ENCODE peak calls at places on chromosomes 12 and 14, in five cellular contexts. D, A, F, Q and M are unnamed samples.

GRCh38 chr14:26531894-26532293 is 65.9 kb downstream of the NOVA1 start:
- DNase-seq in Q (no peak), A (no peak), F (no peak), D (no peak), M (no peak)

GRCh38 chr14:69948311-69948710 is 69.1 kb downstream of the SMOC1 start:
- DNase-seq in F (no peak), A (no peak), D (no peak), Q (no peak), M (no peak)

GRCh38 chr14:90373887-90374286 is 22.9 kb upstream of the CALM1 start:
- DNase-seq in Q (no peak), A (no peak), F (no peak), D (no peak), M (no peak)

GRCh38 chr12:85325452-85325851 is 45.4 kb downstream of the ALX1 start:
- DNase-seq in Q (no peak), D (no peak), A (no peak), F (no peak), M (no peak)

GRCh38 chr12:12839003-12839395 is 25.9 kb downstream of the DDX47 start:
- DNase-seq in A (no peak), Q (no peak), D (no peak), F (no peak), M (no peak)

GRCh38 chr12:39620664-39621658 is 1.4 kb upstream of the ABCD2 start:
- DNase-seq in A (no peak), D (peak; percentile 52), Q (peak; percentile 70), F (peak; percentile 35), M (no peak)

GRCh38 chr12:6612652-6613014 is 5.5 kb upstream of the CHD4 start:
- DNase-seq in Q (no peak), F (no peak), A (peak; percentile 63), D (no peak), M (no peak)

GRCh38 chr12:55933799-55934174 is 2.8 kb downstream of the DGKA start:
- DNase-seq in A (no peak), D (no peak), Q (no peak), F (no peak), M (no peak)

GRCh38 chr12:26746315-26746714 is 86.7 kb downstream of the ITPR2 start:
- DNase-seq in Q (no peak), D (no peak), F (no peak), A (no peak), M (no peak)

GRCh38 chr14:67050892-67051291 is 138.3 kb upstream of the GARIN2 start:
- DNase-seq in D (no peak), A (no peak), F (no peak), Q (no peak), M (no peak)

GRCh38 chr12:3531496-3531895 is 40.5 kb downstream of the PRMT8 start:
- DNase-seq in A (no peak), F (no peak), D (peak; percentile 70), Q (no peak), M (no peak)